ENCODE peak calls at places on chromosome 10, in six cellular contexts. M is NT2/D1; U is right cardiac atrium; V is transverse colon; X is GM23248; Z is naive thymus-derived CD4-positive, alpha-beta T cell. G is an unnamed sample.

GRCh38 chr10:47144525-47144924 is 155.5 kb upstream of the GDF10 start:
- DNase-seq in M (no peak), U (no peak), V (no peak), X (no peak), Z (no peak), G (no peak)

GRCh38 chr10:68261132-68261856 is 29.4 kb upstream of the ATOH7 start:
- DNase-seq in V (peak; percentile 9), U (peak; percentile 81), Z (no peak), X (no peak), M (no peak), G (no peak)

GRCh38 chr10:113056030-113056429 is 106.0 kb downstream of the TCF7L2 start:
- DNase-seq in M (no peak), V (no peak), Z (no peak), X (no peak), U (no peak), G (no peak)

GRCh38 chr10:103613616-103614015 is 120.1 kb downstream of the NEURL1 start:
- DNase-seq in V (no peak), X (no peak), U (no peak), Z (no peak), M (no peak), G (no peak)

GRCh38 chr10:5400843-5401242 is 3.8 kb downstream of the TUBAL3 start:
- DNase-seq in X (no peak), M (no peak), U (no peak), V (no peak), Z (no peak), G (no peak)

GRCh38 chr10:18719811-18720210 is 60.6 kb downstream of the ARL5B start:
- DNase-seq in X (peak; percentile 54), V (no peak), Z (no peak), U (no peak), M (no peak), G (no peak)

GRCh38 chr10:91012502-91012901 is 91.6 kb upstream of the ANKRD1 start:
- DNase-seq in U (no peak), V (no peak), Z (no peak), M (no peak), X (peak; percentile 10), G (no peak)

GRCh38 chr10:91528080-91528479 is 104.8 kb downstream of the PPP1R3C start:
- DNase-seq in M (no peak), V (no peak), U (no peak), Z (no peak), X (no peak), G (no peak)

GRCh38 chr10:24488631-24489030 is 235.1 kb downstream of the ARHGAP21 start:
- DNase-seq in X (no peak), M (no peak), U (no peak), V (peak; percentile 49), Z (no peak), G (no peak)

GRCh38 chr10:30231071-30231652 is 117.9 kb downstream of the MTPAP start:
- DNase-seq in Z (no peak), X (no peak), M (no peak), U (no peak), V (no peak), G (peak; percentile 70)

GRCh38 chr10:1243486-1244182 is 187.4 kb downstream of the WDR37 start:
- DNase-seq in Z (no peak), X (no peak), V (no peak), M (no peak), U (peak; percentile 47), G (no peak)

GRCh38 chr10:784377-784758 is 94.9 kb upstream of the DIP2C start:
- DNase-seq in Z (no peak), V (peak; percentile 11), M (no peak), X (no peak), U (no peak), G (no peak)

GRCh38 chr10:64573625-64574325 is 1052.6 kb downstream of the REEP3 start:
- DNase-seq in V (no peak), M (no peak), U (no peak), X (no peak), Z (no peak), G (no peak)

GRCh38 chr10:29795856-29796255 is 161.1 kb upstream of the SVIL start:
- DNase-seq in Z (no peak), V (no peak), M (no peak), U (no peak), X (peak; percentile 68), G (no peak)

GRCh38 chr10:21399392-21400015 is 126.0 kb downstream of the SKIDA1 start:
- DNase-seq in X (peak; percentile 91), Z (no peak), M (no peak), U (no peak), V (no peak), G (no peak)

GRCh38 chr10:129758591-129759021 is 205.5 kb downstream of the EBF3 start:
- DNase-seq in X (no peak), U (peak; percentile 10), V (no peak), M (no peak), Z (no peak), G (no peak)

GRCh38 chr10:19332304-19332703 is 283.7 kb downstream of the MALRD1 start:
- DNase-seq in M (no peak), U (no peak), V (no peak), Z (no peak), X (no peak), G (no peak)

GRCh38 chr10:30373596-30374327 is 24.7 kb upstream of the MTPAP start:
- DNase-seq in X (no peak), V (no peak), M (no peak), U (no peak), Z (peak; percentile 44), G (no peak)

GRCh38 chr10:103512591-103513382 is 19.3 kb downstream of the NEURL1 start:
- DNase-seq in U (no peak), X (no peak), M (no peak), Z (no peak), V (no peak), G (no peak)

GRCh38 chr10:132603851-132604533 is 66.4 kb downstream of the INPP5A start:
- DNase-seq in X (no peak), U (no peak), V (no peak), M (no peak), Z (no peak), G (no peak)

GRCh38 chr10:132602610-132603009 is 65.0 kb downstream of the INPP5A start:
- DNase-seq in M (no peak), X (no peak), U (no peak), V (no peak), Z (no peak), G (no peak)

GRCh38 chr10:132600416-132600815 is 62.8 kb downstream of the INPP5A start:
- DNase-seq in Z (no peak), U (no peak), V (no peak), M (no peak), X (no peak), G (no peak)

GRCh38 chr10:132599712-132600111 is 62.1 kb downstream of the INPP5A start:
- DNase-seq in X (no peak), Z (no peak), U (no peak), M (no peak), V (no peak), G (no peak)

DNA sequence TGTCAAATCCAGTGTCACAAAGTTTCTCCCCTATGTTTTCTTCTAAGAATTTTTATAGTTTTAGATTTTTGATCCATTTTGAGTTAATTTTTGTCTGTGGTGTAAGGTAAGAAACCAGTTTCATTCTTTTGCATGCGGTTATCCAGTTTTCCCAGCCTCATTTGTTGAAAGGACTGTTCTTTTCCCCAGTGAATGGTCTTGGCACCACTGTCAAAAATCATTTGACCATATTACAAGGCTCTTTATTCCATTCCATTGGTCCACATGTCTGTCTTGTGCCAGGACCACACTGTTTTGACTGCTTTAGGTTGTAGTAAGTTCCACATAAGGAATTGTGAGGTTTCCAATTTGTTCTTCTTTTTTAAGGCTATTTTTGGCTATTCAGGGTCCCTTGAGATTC is 64.0 kb downstream of the INPP5A start:
- DNase-seq in M (no peak), X (no peak), Z (no peak), U (no peak), V (no peak), G (no peak)
- H3K27me3 ChIP-seq in M (peaks cover 11% of the 10 kb centered on the region), X (no peaks in the 10 kb centered on the region), Z (no peaks in the 10 kb centered on the region), U (no peaks in the 10 kb centered on the region), V (no peaks in the 10 kb centered on the region), G (no peaks in the 10 kb centered on the region)

GRCh38 chr10:123150229-123150985 is 2.5 kb downstream of the HMX2 start:
- DNase-seq in Z (peak; percentile 30), M (no peak), X (no peak), V (no peak), U (no peak), G (peak; percentile 31)
- H3K27me3 ChIP-seq in Z (peaks cover 10% of the 10 kb centered on the region), M (peaks cover 85% of the 10 kb centered on the region), X (peaks cover 75% of the 10 kb centered on the region), V (peaks cover 81% of the 10 kb centered on the region), U (no peaks in the 10 kb centered on the region), G (peaks cover 30% of the 10 kb centered on the region)

GRCh38 chr10:123140983-123141390 is 5.2 kb downstream of the HMX3 start:
- DNase-seq in X (no peak), U (peak; percentile 30), M (no peak), Z (no peak), V (no peak), G (no peak)

GRCh38 chr10:123143825-123144168 is 4.1 kb upstream of the HMX2 start:
- DNase-seq in Z (no peak), M (no peak), V (no peak), U (no peak), X (no peak), G (no peak)

GRCh38 chr10:123141791-123142700 is 5.9 kb upstream of the HMX2 start:
- DNase-seq in U (no peak), M (no peak), Z (no peak), V (no peak), X (no peak), G (no peak)

GRCh38 chr10:123143162-123143824 is 4.6 kb upstream of the HMX2 start:
- DNase-seq in X (no peak), Z (no peak), U (no peak), M (no peak), V (no peak), G (no peak)

GRCh38 chr10:123142701-123143161 is 5.2 kb upstream of the HMX2 start:
- DNase-seq in V (no peak), U (no peak), X (no peak), M (no peak), Z (no peak), G (no peak)
- H3K27me3 ChIP-seq in V (peaks cover 100% of the 10 kb centered on the region), U (no peaks in the 10 kb centered on the region), X (peaks cover 100% of the 10 kb centered on the region), M (peaks cover 100% of the 10 kb centered on the region), Z (peaks cover 41% of the 10 kb centered on the region), G (peaks cover 56% of the 10 kb centered on the region)

GRCh38 chr10:97789770-97790397 is 18.1 kb upstream of the SFRP5 start:
- DNase-seq in Z (no peak), M (no peak), X (no peak), U (no peak), V (no peak), G (no peak)
- H3K27me3 ChIP-seq in Z (no peaks in the 10 kb centered on the region), M (no peaks in the 10 kb centered on the region), X (peaks cover 8% of the 10 kb centered on the region), U (no peaks in the 10 kb centered on the region), V (peaks cover 19% of the 10 kb centered on the region), G (no peaks in the 10 kb centered on the region)

GRCh38 chr10:42935466-42935865 is 141.4 kb upstream of the RET start:
- DNase-seq in Z (no peak), U (peak; percentile 37), X (no peak), V (no peak), M (no peak), G (no peak)
- H3K27me3 ChIP-seq in Z (no peaks in the 10 kb centered on the region), U (no peaks in the 10 kb centered on the region), X (peaks cover 18% of the 10 kb centered on the region), V (peaks cover 42% of the 10 kb centered on the region), M (peaks cover 31% of the 10 kb centered on the region), G (no peaks in the 10 kb centered on the region)